ENCODE peak calls at places on chromosomes 11 and 22, in six cellular contexts. G is A549, F is HepG2, T is K562, M is GM12878, H is upper lobe of left lung. B is an unnamed sample.

GRCh38 chr22:29563652-29564460 is 10.3 kb upstream of the THOC5 start:
- ATAC-seq in G (no peak), F (no peak), T (peak), M (no peak), H (no peak), B (no peak)

GRCh38 chr22:44639891-44640617 is 62.0 kb upstream of the PRR5 start:
- ATAC-seq in G (no peak), F (no peak), T (no peak), M (no peak), H (peak), B (no peak)

GRCh38 chr11:95231881-95232605 is 1.0 kb upstream of the SESN3 start:
- ATAC-seq in G (no peak), F (peak), T (no peak), M (peak), H (peak), B (no peak)

GRCh38 chr11:133413726-133414125 is 118.6 kb downstream of the OPCML start:
- ATAC-seq in G (no peak), F (no peak), T (no peak), M (no peak), H (no peak), B (no peak)

GRCh38 chr11:46332568-46333128 is 14.6 kb upstream of the DGKZ start:
- ATAC-seq in G (no peak), F (peak), T (no peak), M (peak), H (no peak), B (peak)

GRCh38 chr22:37137903-37138665 is 11.6 kb downstream of the IL2RB start:
- ATAC-seq in G (no peak), F (no peak), T (no peak), M (peak), H (no peak), B (no peak)

GRCh38 chr22:48960576-48960975 is 867.1 kb downstream of the BRD1 start:
- ATAC-seq in G (no peak), F (no peak), T (no peak), M (no peak), H (no peak), B (no peak)

GRCh38 chr11:46484101-46484500 is 92.5 kb upstream of the CHRM4 start:
- ATAC-seq in G (no peak), F (no peak), T (no peak), M (no peak), H (no peak), B (no peak)

GRCh38 chr11:84906995-84907394 is 720.1 kb downstream of the DLG2 start:
- ATAC-seq in G (no peak), F (no peak), T (no peak), M (no peak), H (no peak), B (no peak)

GRCh38 chr11:1548221-1549070 is 23.6 kb downstream of the DUSP8 start:
- ATAC-seq in G (peak), F (no peak), T (peak), M (no peak), H (peak), B (peak)

GRCh38 chr11:73760066-73760679 is 701 bp downstream of the RAB6A start:
- ATAC-seq in G (peak), F (peak), T (peak), M (peak), H (peak), B (peak)

GRCh38 chr11:34978236-34979191 is 62.1 kb downstream of the PDHX start:
- ATAC-seq in G (peak), F (no peak), T (no peak), M (no peak), H (no peak), B (no peak)

GRCh38 chr22:47067331-47067890 is 305.0 kb downstream of the TBC1D22A start:
- ATAC-seq in G (no peak), F (no peak), T (no peak), M (no peak), H (no peak), B (no peak)

GRCh38 chr11:5197538-5197937 is 2.9 kb downstream of the OR51V1 start:
- ATAC-seq in G (no peak), F (no peak), T (peak), M (no peak), H (no peak), B (no peak)

GRCh38 chr11:37963440-37963839 is 1365.4 kb upstream of the RAG2 start:
- ATAC-seq in G (no peak), F (no peak), T (no peak), M (no peak), H (no peak), B (no peak)

GRCh38 chr22:39558950-39559349 is 11.6 kb upstream of the CACNA1I start:
- ATAC-seq in G (peak), F (no peak), T (no peak), M (no peak), H (peak), B (no peak)
- TF ChIP-seq EP300 in G (no peak), F (no peak), T (no peak), M (no peak), H (no peak), B (no peak)

GRCh38 chr11:12226093-12226492 is 115.7 kb downstream of the MICAL2 start:
- ATAC-seq in G (no peak), F (no peak), T (no peak), M (no peak), H (no peak), B (no peak)

GRCh38 chr11:12222099-12222751 is 111.8 kb downstream of the MICAL2 start:
- ATAC-seq in G (no peak), F (peak), T (peak), M (no peak), H (peak), B (no peak)

GRCh38 chr11:12223771-12224536 is 113.6 kb downstream of the MICAL2 start:
- ATAC-seq in G (no peak), F (peak), T (peak), M (no peak), H (peak), B (no peak)

GRCh38 chr11:12225046-12225739 is 114.8 kb downstream of the MICAL2 start:
- ATAC-seq in G (no peak), F (no peak), T (no peak), M (no peak), H (no peak), B (no peak)

DNA sequence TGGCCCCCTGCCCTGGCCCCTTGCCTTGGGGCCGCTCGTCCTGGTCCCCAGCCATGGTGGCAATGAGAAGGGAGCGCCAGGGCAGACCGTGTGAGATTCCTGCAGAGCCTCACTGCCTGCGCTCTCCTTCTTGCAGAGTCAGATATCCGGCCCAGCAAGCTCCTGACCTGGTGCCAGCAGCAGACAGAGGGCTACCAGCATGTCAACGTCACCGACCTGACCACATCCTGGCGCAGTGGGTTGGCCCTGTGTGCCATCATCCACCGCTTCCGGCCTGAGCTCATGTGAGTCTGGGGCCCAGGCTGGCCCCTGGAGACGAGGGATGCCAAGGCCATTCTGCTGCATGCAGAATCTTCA is 114.1 kb downstream of the MICAL2 start:
- ATAC-seq in G (no peak), F (no peak), T (no peak), M (peak), H (peak), B (peak)
- TF ChIP-seq EP300 in G (no peak), F (no peak), T (no peak), M (no peak), H (no peak), B (no peak)

GRCh38 chr11:118251858-118252652 is at the start of gene MPZL3:
- ATAC-seq in G (peak), F (peak), T (peak), M (peak), H (peak), B (peak)
- TF ChIP-seq EP300 in G (no peak), F (no peak), T (no peak), M (peak), H (no peak), B (no peak)

GRCh38 chr11:10911907-10912306 is 54.1 kb upstream of the ZBED5 start:
- ATAC-seq in G (no peak), F (no peak), T (no peak), M (no peak), H (no peak), B (no peak)
- TF ChIP-seq EP300 in G (no peak), F (no peak), T (no peak), M (no peak), H (no peak), B (no peak)

GRCh38 chr11:65917434-65918210 is 1.2 kb downstream of the C11orf68 start:
- ATAC-seq in G (no peak), F (no peak), T (no peak), M (no peak), H (no peak), B (no peak)

GRCh38 chr11:65920035-65920802 is 993 bp downstream of the DRAP1 start:
- ATAC-seq in G (peak), F (peak), T (no peak), M (peak), H (no peak), B (no peak)

GRCh38 chr11:65918211-65919150 is at the start of gene C11orf68:
- ATAC-seq in G (peak), F (peak), T (peak), M (peak), H (no peak), B (peak)

GRCh38 chr11:65921033-65921555 is 1.9 kb downstream of the DRAP1 start:
- ATAC-seq in G (no peak), F (no peak), T (no peak), M (no peak), H (no peak), B (no peak)

GRCh38 chr11:65919151-65920034 is at the start of gene DRAP1:
- ATAC-seq in G (peak), F (peak), T (peak), M (peak), H (peak), B (peak)
- TF ChIP-seq EP300 in G (peak), F (peak), T (peak), M (no peak), H (no peak), B (no peak)

GRCh38 chr11:79369094-79369493 is 71.7 kb downstream of the TENM4 start:
- ATAC-seq in G (no peak), F (no peak), T (no peak), M (no peak), H (no peak), B (no peak)
- TF ChIP-seq EP300 in G (no peak), F (no peak), T (no peak), M (no peak), H (no peak), B (no peak)

DNA sequence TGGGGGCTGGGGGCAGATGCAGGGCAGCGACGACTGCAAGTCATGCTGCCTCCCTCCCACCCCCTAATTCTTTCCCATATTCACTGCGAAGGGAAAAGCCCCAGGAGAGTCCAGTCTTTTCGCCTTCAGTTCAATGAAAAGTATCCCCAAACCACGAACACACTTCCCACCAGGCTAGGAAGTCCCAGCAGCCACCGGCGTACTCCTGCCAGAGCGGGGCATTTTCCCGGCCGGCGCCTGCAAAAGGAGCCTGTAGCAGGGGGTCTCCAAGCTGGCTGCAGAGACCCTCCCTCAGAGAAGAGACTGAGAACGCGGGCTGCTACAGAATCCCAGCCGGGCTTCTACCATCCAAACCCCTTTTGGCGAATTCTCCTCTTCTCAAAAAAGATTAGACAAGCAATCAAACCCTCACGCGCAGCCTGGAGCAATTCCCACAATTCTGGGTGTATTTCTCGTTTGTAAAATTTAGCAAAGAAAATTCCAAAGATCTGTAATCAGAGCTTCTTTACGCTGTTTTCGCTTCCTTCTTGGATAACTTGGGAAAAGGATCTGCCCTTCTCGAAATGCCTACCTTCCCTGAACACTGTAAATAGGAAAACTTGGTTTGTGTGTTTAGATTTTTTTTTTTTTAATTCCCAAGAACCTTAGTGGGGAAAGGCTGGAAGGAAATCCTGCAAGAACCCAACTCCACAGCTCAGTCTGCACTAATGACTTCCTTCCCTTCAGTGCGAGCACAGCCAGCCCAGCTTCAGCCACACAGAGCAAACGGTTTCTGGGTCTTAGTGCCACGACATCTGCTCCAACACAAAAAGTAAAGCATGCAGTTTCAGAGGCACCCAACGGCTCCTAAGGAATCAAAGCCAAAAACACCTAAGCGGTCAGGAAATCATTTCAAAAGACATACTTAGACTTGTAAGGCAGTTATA is 236.4 kb downstream of the TTC28 start:
- ATAC-seq in G (no peak), F (peak), T (peak), M (peak), H (peak), B (peak)
- TF ChIP-seq EP300 in G (no peak), F (no peak), T (no peak), M (no peak), H (no peak), B (no peak)